ENCODE peak calls at places on chromosomes 6 and 20, in four cellular contexts. M is HepG2, B is IMR-90, C is GM12878. Y is an unnamed sample.

GRCh38 chr6:100461920-100462295 is 2.8 kb downstream of the SIM1 start:
- DNase-seq in B (no peak), C (peak; percentile 4), M (no peak), Y (no peak)

GRCh38 chr20:23128461-23129125 is 42.5 kb upstream of the CD93 start:
- DNase-seq in C (no peak), B (no peak), M (no peak), Y (no peak)

GRCh38 chr6:97189767-97190166 is 93.2 kb downstream of the MMS22L start:
- DNase-seq in C (no peak), M (no peak), B (peak; percentile 70), Y (no peak)

GRCh38 chr6:107235521-107235920 is 120.2 kb upstream of the BEND3 start:
- DNase-seq in M (no peak), B (no peak), C (no peak), Y (no peak)

GRCh38 chr6:48695872-48696271 is 584.9 kb upstream of the PTCHD4 start:
- DNase-seq in M (no peak), B (no peak), C (no peak), Y (no peak)

GRCh38 chr20:62702886-62703852 is 5.5 kb upstream of the NTSR1 start:
- DNase-seq in M (peak; percentile 48), C (no peak), B (peak; percentile 94), Y (peak; percentile 94)

GRCh38 chr6:106974337-106974998 is at the start of gene CD24:
- DNase-seq in M (no peak), B (no peak), C (no peak), Y (peak; percentile 57)

GRCh38 chr20:61458146-61458746 is 206.2 kb downstream of the CDH4 start:
- DNase-seq in C (no peak), M (no peak), B (no peak), Y (no peak)

GRCh38 chr6:98156580-98156979 is 677.8 kb upstream of the POU3F2 start:
- DNase-seq in B (no peak), M (no peak), C (no peak), Y (no peak)

GRCh38 chr6:15770347-15771143 is 107.7 kb upstream of the DTNBP1 start:
- DNase-seq in M (no peak), B (peak; percentile 8), C (peak; percentile 62), Y (no peak)

GRCh38 chr6:72245565-72245964 is 359.2 kb downstream of the RIMS1 start:
- DNase-seq in B (peak; percentile 3), C (no peak), M (no peak), Y (no peak)

GRCh38 chr20:46400828-46401477 is 5.5 kb downstream of the ELMO2 start:
- DNase-seq in M (no peak), B (peak; percentile 46), C (no peak), Y (no peak)

GRCh38 chr20:3612795-3613560 is 50.2 kb downstream of the GFRA4 start:
- DNase-seq in B (peak; percentile 13), C (no peak), M (no peak), Y (peak; percentile 20)

GRCh38 chr20:43404880-43405279 is 52.8 kb upstream of the SRSF6 start:
- DNase-seq in C (no peak), M (peak; percentile 34), B (no peak), Y (peak; percentile 25)

GRCh38 chr6:64838726-64839125 is 868.3 kb downstream of the EYS start:
- DNase-seq in C (no peak), B (no peak), M (no peak), Y (no peak)

GRCh38 chr20:5797843-5798462 is 47.8 kb downstream of the SHLD1 start:
- DNase-seq in B (no peak), M (no peak), C (peak; percentile 86), Y (no peak)

GRCh38 chr20:25859649-25860530 is 163.2 kb upstream of the ZNF337 start:
- DNase-seq in B (no peak), M (peak; percentile 65), C (no peak), Y (peak; percentile 53)

GRCh38 chr20:57416296-57417022 is 25.3 kb downstream of the RBM38 start:
- DNase-seq in C (no peak), M (no peak), B (no peak), Y (no peak)

GRCh38 chr6:121951918-121952379 is 447.5 kb upstream of the HSF2 start:
- DNase-seq in C (no peak), M (no peak), B (peak; percentile 80), Y (no peak)

GRCh38 chr6:111837641-111838500 is 35.4 kb downstream of the FYN start:
- DNase-seq in B (no peak), C (peak; percentile 85), M (no peak), Y (no peak)

GRCh38 chr6:112683926-112684325 is 336.8 kb downstream of the RFPL4B start:
- DNase-seq in B (peak; percentile 95), M (no peak), C (no peak), Y (peak; percentile 3)

GRCh38 chr6:25306379-25306778 is 27.2 kb downstream of the CARMIL1 start:
- DNase-seq in M (no peak), B (no peak), C (no peak), Y (no peak)

GRCh38 chr6:156780117-156780641 is 3.0 kb downstream of the ARID1B start:
- DNase-seq in C (peak; percentile 71), M (peak; percentile 91), B (peak; percentile 96), Y (peak; percentile 38)

GRCh38 chr20:4040283-4041179 is 25.2 kb upstream of the RNF24 start:
- DNase-seq in M (no peak), B (no peak), C (no peak), Y (no peak)

GRCh38 chr6:44025226-44025625 is 102.0 kb downstream of the MRPL14 start:
- DNase-seq in M (no peak), B (no peak), C (no peak), Y (no peak)

GRCh38 chr6:44023586-44024454 is 103.4 kb downstream of the MRPL14 start:
- DNase-seq in B (no peak), C (no peak), M (no peak), Y (no peak)

GRCh38 chr6:44022671-44023352 is 104.4 kb downstream of the MRPL14 start:
- DNase-seq in C (no peak), M (no peak), B (no peak), Y (no peak)

GRCh38 chr6:44022296-44022661 is 105.0 kb downstream of the MRPL14 start:
- DNase-seq in M (no peak), B (peak; percentile 39), C (no peak), Y (no peak)

GRCh38 chr6:44024597-44025219 is 102.5 kb downstream of the MRPL14 start:
- DNase-seq in M (no peak), B (no peak), C (no peak), Y (no peak)
- TF ChIP-seq BHLHE40 in M (no peak), B (no peak), C (no peak), Y (no peak)

GRCh38 chr6:117481926-117482239 is 591 bp upstream of the DCBLD1 start:
- DNase-seq in M (no peak), B (no peak), C (no peak), Y (no peak)
- TF ChIP-seq RFX5 in M (no peak), B (no peak), C (no peak), Y (no peak)

GRCh38 chr20:39032997-39033396 is 70.9 kb downstream of the DHX35 start:
- DNase-seq in M (no peak), B (no peak), C (no peak), Y (no peak)

GRCh38 chr20:39038047-39038446 is 75.9 kb downstream of the DHX35 start:
- DNase-seq in M (no peak), B (no peak), C (no peak), Y (no peak)

GRCh38 chr20:39038495-39038894 is 76.4 kb downstream of the DHX35 start:
- DNase-seq in B (no peak), C (no peak), M (no peak), Y (no peak)

GRCh38 chr20:39036851-39037250 is 74.7 kb downstream of the DHX35 start:
- DNase-seq in M (no peak), C (no peak), B (peak; percentile 81), Y (no peak)

DNA sequence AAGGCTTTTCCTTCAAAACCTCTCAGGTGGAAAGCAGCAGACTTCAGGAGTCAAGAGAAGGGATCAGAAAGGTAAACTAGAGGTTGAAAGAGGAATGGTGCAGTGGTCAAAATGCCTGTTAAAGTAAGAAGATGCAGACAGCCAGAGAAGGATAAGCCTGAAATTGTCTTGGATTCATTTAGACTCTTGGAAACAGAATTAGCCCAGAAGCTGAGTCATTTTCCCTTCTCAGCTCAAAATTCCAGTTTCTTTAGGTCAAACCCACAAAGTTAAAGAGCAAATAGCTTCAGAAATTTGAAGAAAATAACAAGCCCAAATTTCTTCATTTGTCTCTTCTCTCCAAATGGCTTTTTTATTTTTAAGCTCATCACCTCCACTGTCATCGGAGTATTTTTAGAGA is 73.9 kb downstream of the DHX35 start:
- DNase-seq in M (no peak), B (peak; percentile 77), C (no peak), Y (no peak)
- TF ChIP-seq BHLHE40 in M (no peak), B (no peak), C (no peak), Y (no peak)

GRCh38 chr6:170460606-170461005 is 92.5 kb downstream of the PSMB1 start:
- DNase-seq in M (no peak), B (no peak), C (no peak), Y (no peak)
- TF ChIP-seq RFX5 in M (no peak), B (no peak), C (no peak), Y (no peak)

Y was measured in A549.